ENCODE peak calls at places on chromosome 17, in five cellular contexts. T is GM12878, B is NT2/D1, Z is H1, G is HepG2. U is an unnamed sample.

GRCh38 chr17:43360376-43360738 is 38.4 kb upstream of the ARL4D start:
- DNase-seq in T (no peak), B (no peak), Z (no peak), G (peak; percentile 73), U (no peak)

GRCh38 chr17:57357830-57358426 is 101.6 kb downstream of the MSI2 start:
- DNase-seq in T (peak; percentile 87), B (no peak), Z (no peak), G (no peak), U (no peak)

GRCh38 chr17:16971458-16972338 is at the start of gene TNFRSF13B:
- DNase-seq in T (no peak), B (no peak), Z (peak; percentile 34), G (no peak), U (no peak)

GRCh38 chr17:36935681-36936454 is 1.4 kb upstream of the LHX1 start:
- DNase-seq in T (no peak), B (no peak), Z (peak; percentile 83), G (no peak), U (no peak)

GRCh38 chr17:36481829-36482228 is 4.7 kb upstream of the ZNHIT3 start:
- DNase-seq in T (no peak), B (no peak), Z (no peak), G (no peak), U (no peak)

GRCh38 chr17:75888484-75888883 is 8.3 kb downstream of the TRIM65 start:
- DNase-seq in T (no peak), B (no peak), Z (no peak), G (no peak), U (no peak)

GRCh38 chr17:58233547-58233946 is 4.8 kb upstream of the LPO start:
- DNase-seq in T (peak; percentile 55), B (no peak), Z (no peak), G (no peak), U (no peak)

GRCh38 chr17:14886200-14886739 is 378.9 kb downstream of the PMP22 start:
- DNase-seq in T (no peak), B (peak; percentile 6), Z (no peak), G (peak; percentile 9), U (peak; percentile 7)

GRCh38 chr17:28335959-28336871 is 654 bp downstream of the TNFAIP1 start:
- DNase-seq in T (no peak), B (peak; percentile 52), Z (peak; percentile 70), G (peak; percentile 82), U (peak; percentile 28)

GRCh38 chr17:75128694-75129505 is 2.6 kb downstream of the NT5C start:
- DNase-seq in T (no peak), B (no peak), Z (no peak), G (no peak), U (no peak)

GRCh38 chr17:37791434-37791833 is 46.6 kb upstream of the HNF1B start:
- DNase-seq in T (no peak), B (no peak), Z (no peak), G (peak; percentile 45), U (peak; percentile 27)

GRCh38 chr17:29147682-29148081 is 32.5 kb downstream of the MYO18A start:
- DNase-seq in T (no peak), B (no peak), Z (no peak), G (peak; percentile 37), U (no peak)

GRCh38 chr17:36534881-36535668 is at the start of gene PIGW:
- DNase-seq in T (peak; percentile 66), B (peak; percentile 77), Z (peak; percentile 93), G (peak; percentile 82), U (peak; percentile 83)

GRCh38 chr17:77723909-77724875 is 234.3 kb upstream of the TNRC6C start:
- DNase-seq in T (peak; percentile 8), B (no peak), Z (peak; percentile 38), G (no peak), U (no peak)

GRCh38 chr17:69913241-69914015 is 161.6 kb upstream of the KCNJ16 start:
- DNase-seq in T (no peak), B (no peak), Z (no peak), G (no peak), U (no peak)

GRCh38 chr17:29401237-29401636 is 11.1 kb downstream of the TAOK1 start:
- DNase-seq in T (no peak), B (no peak), Z (no peak), G (no peak), U (no peak)

GRCh38 chr17:76441681-76442340 is 11.1 kb downstream of the UBE2O start:
- DNase-seq in T (no peak), B (no peak), Z (no peak), G (no peak), U (no peak)

GRCh38 chr17:73683788-73684582 is 39.7 kb upstream of the SDK2 start:
- DNase-seq in T (no peak), B (no peak), Z (no peak), G (no peak), U (no peak)

GRCh38 chr17:29190039-29190438 is 9.8 kb upstream of the MYO18A start:
- DNase-seq in T (no peak), B (no peak), Z (no peak), G (no peak), U (no peak)

GRCh38 chr17:65092262-65092661 is 35.7 kb upstream of the GNA13 start:
- DNase-seq in T (no peak), B (no peak), Z (no peak), G (no peak), U (no peak)

GRCh38 chr17:79793924-79794304 is 3.0 kb downstream of the CBX8 start:
- DNase-seq in T (no peak), B (no peak), Z (no peak), G (no peak), U (peak; percentile 51)

GRCh38 chr17:79791354-79792123 is 5.3 kb downstream of the CBX8 start:
- DNase-seq in T (no peak), B (no peak), Z (no peak), G (no peak), U (no peak)

GRCh38 chr17:79794659-79795511 is 2.0 kb downstream of the CBX8 start:
- DNase-seq in T (no peak), B (no peak), Z (peak; percentile 71), G (no peak), U (no peak)

GRCh38 chr17:79792371-79792871 is 4.5 kb downstream of the CBX8 start:
- DNase-seq in T (no peak), B (no peak), Z (no peak), G (no peak), U (no peak)

DNA sequence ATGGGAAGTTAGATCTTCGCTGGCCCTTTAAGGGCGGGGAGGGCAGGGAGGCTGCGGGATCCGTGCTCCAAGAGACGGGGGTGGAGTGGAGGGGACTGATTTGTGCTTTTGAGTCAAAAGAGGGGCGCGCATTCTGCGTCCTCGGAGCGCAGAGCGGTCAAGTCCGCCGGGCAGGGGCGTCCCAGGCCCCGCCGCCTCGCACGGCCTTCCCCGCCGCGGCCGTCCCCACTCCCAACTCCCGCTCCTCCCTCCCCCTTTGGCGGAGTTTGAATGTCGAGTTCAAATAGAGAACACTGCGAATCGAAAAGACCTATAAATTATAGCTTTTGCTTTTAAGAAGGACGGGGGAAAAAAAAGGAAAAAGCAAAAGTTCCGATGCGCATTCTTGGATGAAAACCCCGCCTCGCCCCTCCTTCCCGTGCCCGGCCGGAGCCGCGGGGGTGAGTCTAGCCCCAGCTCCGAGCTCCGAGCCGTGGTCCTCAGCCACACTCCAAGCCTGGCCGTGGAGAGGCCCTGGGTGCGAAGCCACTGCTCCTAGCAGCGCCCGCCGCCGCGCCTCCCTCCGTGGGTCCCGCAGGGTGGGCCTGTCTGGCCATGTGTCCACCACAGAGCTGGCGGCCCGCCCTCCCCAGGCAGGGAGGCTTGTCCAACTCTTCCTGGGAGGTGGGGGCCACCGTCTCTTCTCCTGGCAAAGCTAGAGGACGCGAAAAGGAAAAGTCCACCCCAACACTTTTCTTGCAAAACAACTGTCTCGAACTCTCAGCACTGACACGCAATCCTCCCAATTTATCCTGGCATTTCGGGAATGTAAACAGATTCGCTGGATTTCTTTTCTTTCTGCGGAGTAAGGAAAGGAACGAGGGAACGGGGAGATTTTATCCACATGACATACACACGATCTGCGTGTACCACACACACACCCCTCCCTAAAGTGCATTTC is 3.6 kb downstream of the CBX8 start:
- DNase-seq in T (no peak), B (no peak), Z (peak; percentile 66), G (no peak), U (peak; percentile 26)
- TF ChIP-seq SUZ12 in T (no peak), B (peak; percentile 48), Z (peak; percentile 95), G (no peak), U (no peak)

GRCh38 chr17:9235346-9235745 is 214.0 kb downstream of the NTN1 start:
- DNase-seq in T (no peak), B (no peak), Z (no peak), G (no peak), U (no peak)

GRCh38 chr17:9237053-9237410 is 215.7 kb downstream of the NTN1 start:
- DNase-seq in T (no peak), B (no peak), Z (no peak), G (no peak), U (no peak)

GRCh38 chr17:9237661-9238301 is 216.5 kb downstream of the NTN1 start:
- DNase-seq in T (no peak), B (no peak), Z (no peak), G (peak; percentile 91), U (no peak)

GRCh38 chr17:9234404-9234945 is 213.2 kb downstream of the NTN1 start:
- DNase-seq in T (no peak), B (no peak), Z (no peak), G (no peak), U (no peak)

DNA sequence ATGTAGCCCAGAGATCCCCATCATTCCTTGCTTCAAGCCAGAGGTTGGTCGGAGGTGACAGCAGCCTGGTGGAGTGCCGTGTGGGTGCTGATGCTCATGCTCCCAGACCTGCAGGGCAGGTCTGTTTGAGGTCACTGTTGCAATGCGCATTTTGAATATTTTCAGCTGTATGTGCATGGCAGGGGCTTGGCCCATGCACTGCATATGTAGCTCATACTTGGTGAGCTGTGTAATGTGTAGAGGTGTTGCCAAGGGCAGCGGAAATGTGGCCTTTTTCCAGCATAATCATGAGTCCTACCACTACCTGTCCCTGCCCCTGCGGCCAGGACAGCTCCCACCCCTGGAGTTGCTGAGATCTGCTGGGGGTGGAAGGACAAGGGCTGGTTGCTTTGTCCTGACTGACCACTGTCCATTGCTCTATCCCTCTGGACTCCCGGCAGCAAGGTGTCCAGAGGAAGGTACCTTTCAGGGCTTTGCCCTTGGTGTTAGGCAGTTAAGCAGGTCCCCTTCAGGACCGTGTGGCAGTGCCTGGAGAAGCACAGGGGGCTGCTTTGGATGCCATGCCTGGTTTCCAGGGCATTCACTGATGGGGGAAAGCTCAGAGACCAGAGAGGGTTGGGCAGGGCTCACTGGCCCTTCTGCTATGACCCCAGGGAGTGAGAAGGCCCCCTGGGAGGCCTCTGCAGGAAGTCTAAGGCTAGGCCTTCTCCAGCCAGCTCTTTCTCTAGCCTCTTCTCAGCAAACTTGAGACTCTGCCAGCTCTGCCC is 215.2 kb downstream of the NTN1 start:
- DNase-seq in T (no peak), B (no peak), Z (no peak), G (no peak), U (no peak)
- TF ChIP-seq SUZ12 in T (no peak), B (no peak), Z (no peak), G (no peak), U (no peak)

GRCh38 chr17:44914698-44915271 is 515 bp downstream of the GFAP start:
- DNase-seq in T (no peak), B (no peak), Z (no peak), G (no peak), U (no peak)
- TF ChIP-seq SUZ12 in T (no peak), B (no peak), Z (no peak), G (no peak), U (no peak)

DNA sequence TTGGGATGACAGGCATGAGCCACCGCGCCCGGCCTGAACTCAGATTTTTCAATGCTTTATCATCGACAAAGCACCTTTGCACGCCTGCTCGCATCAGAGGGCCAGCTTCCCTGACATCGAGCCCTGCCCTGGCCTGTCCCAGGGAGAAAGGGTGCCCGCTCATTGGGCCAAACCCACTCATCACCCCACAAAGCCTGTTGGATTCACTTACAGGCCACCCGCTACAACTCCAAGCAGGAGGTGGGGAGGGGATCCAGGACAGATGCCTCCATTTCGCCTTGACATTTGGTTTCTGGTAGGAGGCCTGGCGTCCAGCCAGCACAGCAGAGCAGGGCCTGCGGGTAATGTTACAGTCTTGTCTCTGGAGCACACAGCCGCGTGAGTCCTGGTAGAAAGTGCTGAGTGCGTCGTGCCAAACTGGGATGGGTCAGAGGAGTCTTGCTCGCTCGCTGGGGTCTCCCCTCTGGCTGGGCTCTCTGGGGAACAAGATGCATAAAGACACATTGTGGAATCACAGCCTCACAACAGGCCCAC is 19.8 kb downstream of the SMTNL2 start:
- DNase-seq in T (no peak), B (no peak), Z (no peak), G (no peak), U (peak; percentile 73)
- TF ChIP-seq SUZ12 in T (no peak), B (no peak), Z (no peak), G (no peak), U (no peak)